ENCODE peak calls at places on chromosome 4, in four cellular contexts. Z is kidney, V is pancreas, G is GM06990. A is an unnamed sample.

GRCh38 chr4:2843909-2844584 is 403 bp downstream of the ADD1 start:
- DNase-seq in V (no peak), Z (peak; percentile 86), G (peak; percentile 55), A (peak; percentile 48)

GRCh38 chr4:158652920-158653319 is 18.8 kb downstream of the C4orf46 start:
- DNase-seq in V (no peak), G (no peak), Z (no peak), A (no peak)

GRCh38 chr4:120633810-120634209 is 288.7 kb downstream of the PRDM5 start:
- DNase-seq in G (no peak), Z (no peak), V (no peak), A (no peak)

GRCh38 chr4:153365003-153365402 is 20.5 kb downstream of the MND1 start:
- DNase-seq in Z (no peak), G (no peak), V (no peak), A (no peak)

GRCh38 chr4:165382640-165383039 is 3.8 kb downstream of the CPE start:
- DNase-seq in Z (no peak), G (no peak), V (no peak), A (no peak)

GRCh38 chr4:112213091-112213490 is 18.5 kb upstream of the AP1AR start:
- DNase-seq in G (peak; percentile 32), Z (no peak), V (no peak), A (no peak)

GRCh38 chr4:107736924-107737448 is 17.0 kb upstream of the PAPSS1 start:
- DNase-seq in Z (no peak), G (no peak), V (no peak), A (no peak)

GRCh38 chr4:21811576-21811975 is 137.0 kb downstream of the KCNIP4 start:
- DNase-seq in Z (no peak), G (no peak), V (no peak), A (no peak)

GRCh38 chr4:37988670-37989069 is 28.5 kb downstream of the PTTG2 start:
- DNase-seq in V (no peak), Z (no peak), G (no peak), A (no peak)

DNA sequence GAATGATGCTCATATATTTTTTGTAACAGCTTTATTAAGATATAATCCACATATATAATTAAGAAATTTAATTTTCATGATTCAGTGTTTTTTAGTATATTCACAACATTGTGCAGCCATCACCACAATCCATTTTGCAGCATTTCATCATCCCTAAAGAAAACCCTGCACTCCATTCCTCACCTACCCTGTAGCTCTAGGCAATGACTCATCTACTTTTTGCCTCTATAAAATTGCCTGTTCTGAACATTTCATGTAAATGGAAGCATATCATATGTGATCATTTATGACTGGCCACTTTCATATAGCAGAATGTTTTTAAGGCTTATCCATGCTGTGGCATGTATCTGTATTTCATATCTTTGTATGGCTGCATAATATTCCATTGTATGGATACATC is 339.9 kb downstream of the MAPK10 start:
- DNase-seq in Z (no peak), V (no peak), G (no peak), A (no peak)
- TF ChIP-seq CTCF in Z (no peak), V (no peak), G (no peak), A (no peak)

GRCh38 chr4:75659512-75660031 is 13.6 kb downstream of the G3BP2 start:
- DNase-seq in V (no peak), G (no peak), Z (no peak), A (no peak)
- H3K36me3 ChIP-seq in V (peaks cover 15% of the 10 kb centered on the region), G (peaks cover 2% of the 10 kb centered on the region), Z (peaks cover 17% of the 10 kb centered on the region), A (peaks cover 2% of the 10 kb centered on the region)

DNA sequence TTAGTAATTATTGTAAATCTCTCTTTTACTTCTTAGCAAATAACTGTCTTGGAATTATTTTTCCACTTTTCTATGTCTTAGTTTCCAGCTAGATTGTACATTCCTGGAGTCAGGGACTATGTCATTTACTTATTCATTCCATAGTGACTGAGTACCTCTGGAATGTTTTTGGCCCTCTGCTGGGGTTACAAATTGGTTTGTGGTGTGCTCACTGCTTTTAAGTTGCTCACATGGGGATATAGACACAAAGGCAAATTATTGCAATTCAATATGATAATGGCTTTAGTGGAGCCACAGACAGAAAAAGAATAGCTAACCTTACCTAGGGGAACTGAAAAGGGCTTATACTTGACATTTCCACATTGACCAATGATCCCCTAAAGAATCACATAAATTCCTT is 63.7 kb upstream of the PDGFRA start:
- DNase-seq in V (no peak), G (no peak), Z (no peak), A (no peak)
- TF ChIP-seq CTCF in V (no peak), G (no peak), Z (no peak), A (no peak)

GRCh38 chr4:85762204-85762884 is 287.4 kb downstream of the ARHGAP24 start:
- DNase-seq in Z (no peak), G (no peak), V (no peak), A (no peak)
- H3K36me3 ChIP-seq in Z (no peaks in the 10 kb centered on the region), G (no peaks in the 10 kb centered on the region), V (no peaks in the 10 kb centered on the region), A (no peaks in the 10 kb centered on the region)

GRCh38 chr4:155742310-155743015 is 16.4 kb upstream of the GUCY1B1 start:
- DNase-seq in Z (no peak), V (no peak), G (no peak), A (no peak)
- TF ChIP-seq CTCF in Z (no peak), V (no peak), G (no peak), A (no peak)

GRCh38 chr4:144674711-144675110 is 28.8 kb downstream of the HHIP start:
- DNase-seq in Z (no peak), G (no peak), V (no peak), A (no peak)
- H3K36me3 ChIP-seq in Z (no peaks in the 10 kb centered on the region), G (no peaks in the 10 kb centered on the region), V (no peaks in the 10 kb centered on the region), A (no peaks in the 10 kb centered on the region)